ENCODE peak calls at places on chromosomes 6 and 20, in nine cellular contexts. B is sigmoid colon, N is prostate gland, C is GM23338, X is SK-N-SH, V is spleen, S is HL-60, I is H1, U is stomach. Q is an unnamed sample.

GRCh38 chr6:55046869-55047422 is 127.4 kb upstream of the HCRTR2 start:
- DNase-seq in B (no peak), N (no peak), C (peak; percentile 17), X (no peak), V (no peak), S (peak; percentile 5), I (no peak), U (no peak), Q (no peak)

GRCh38 chr6:157688960-157689599 is 134.0 kb upstream of the SNX9 start:
- DNase-seq in B (peak; percentile 42), N (no peak), C (peak; percentile 63), X (no peak), V (no peak), S (no peak), I (peak; percentile 60), U (peak; percentile 65), Q (no peak)

GRCh38 chr20:20085071-20085470 is 32.7 kb downstream of the CFAP61 start:
- DNase-seq in B (no peak), N (no peak), C (no peak), X (no peak), V (no peak), S (no peak), I (no peak), U (no peak), Q (no peak)

GRCh38 chr6:35072051-35072697 is 69.0 kb downstream of the TCP11 start:
- DNase-seq in B (no peak), N (no peak), C (no peak), X (no peak), V (peak; percentile 51), S (no peak), I (no peak), U (no peak), Q (no peak)

GRCh38 chr6:392441-393390 is 1.2 kb downstream of the IRF4 start:
- DNase-seq in B (no peak), N (no peak), C (peak; percentile 48), X (no peak), V (peak; percentile 86), S (no peak), I (peak; percentile 80), U (no peak), Q (no peak)

GRCh38 chr20:2559641-2560040 is 23.3 kb downstream of the TMC2 start:
- DNase-seq in B (no peak), N (no peak), C (no peak), X (no peak), V (no peak), S (no peak), I (no peak), U (no peak), Q (no peak)

GRCh38 chr6:33585403-33586107 is 5.5 kb upstream of the BAK1 start:
- DNase-seq in B (peak; percentile 89), N (peak; percentile 72), C (peak; percentile 87), X (peak; percentile 89), V (peak; percentile 95), S (peak; percentile 76), I (peak; percentile 96), U (peak; percentile 89), Q (no peak)

GRCh38 chr6:25175656-25176055 is 103.5 kb upstream of the CARMIL1 start:
- DNase-seq in B (no peak), N (no peak), C (no peak), X (no peak), V (no peak), S (no peak), I (no peak), U (no peak), Q (no peak)

GRCh38 chr6:72466971-72467566 is 154.8 kb upstream of the KCNQ5 start:
- DNase-seq in B (no peak), N (no peak), C (no peak), X (no peak), V (no peak), S (no peak), I (no peak), U (no peak), Q (no peak)

GRCh38 chr6:16697437-16698162 is 63.7 kb downstream of the ATXN1 start:
- DNase-seq in B (no peak), N (no peak), C (no peak), X (no peak), V (no peak), S (peak; percentile 26), I (no peak), U (no peak), Q (no peak)

GRCh38 chr20:61535091-61535490 is 283.0 kb downstream of the CDH4 start:
- DNase-seq in B (no peak), N (no peak), C (no peak), X (no peak), V (peak; percentile 54), S (no peak), I (no peak), U (no peak), Q (no peak)

GRCh38 chr20:19824861-19825260 is 66.8 kb downstream of the RIN2 start:
- DNase-seq in B (no peak), N (no peak), C (no peak), X (no peak), V (no peak), S (no peak), I (no peak), U (no peak), Q (no peak)

GRCh38 chr20:58327211-58327610 is 17.7 kb downstream of the RAB22A start:
- DNase-seq in B (peak; percentile 80), N (no peak), C (no peak), X (no peak), V (no peak), S (no peak), I (no peak), U (no peak), Q (no peak)

GRCh38 chr6:132391391-132392291 is 9.6 kb downstream of the MOXD1 start:
- DNase-seq in B (peak; percentile 88), N (no peak), C (peak; percentile 21), X (no peak), V (no peak), S (no peak), I (no peak), U (no peak), Q (no peak)

GRCh38 chr20:47276856-47277541 is 79.5 kb downstream of the ZMYND8 start:
- DNase-seq in B (peak; percentile 76), N (no peak), C (no peak), X (no peak), V (no peak), S (no peak), I (no peak), U (peak; percentile 39), Q (no peak)

GRCh38 chr20:57179265-57179664 is 87.2 kb downstream of the BMP7 start:
- DNase-seq in B (no peak), N (peak; percentile 67), C (peak; percentile 28), X (no peak), V (no peak), S (peak; percentile 15), I (no peak), U (no peak), Q (no peak)

GRCh38 chr6:15476631-15477380 is 186.0 kb downstream of the DTNBP1 start:
- DNase-seq in B (no peak), N (no peak), C (no peak), X (no peak), V (no peak), S (no peak), I (no peak), U (no peak), Q (no peak)

GRCh38 chr6:99219788-99220187 is 129.7 kb downstream of the FAXC start:
- DNase-seq in B (no peak), N (no peak), C (peak; percentile 88), X (peak; percentile 57), V (no peak), S (no peak), I (peak; percentile 73), U (peak; percentile 70), Q (no peak)

GRCh38 chr6:7907159-7907558 is 3.4 kb downstream of the TXNDC5 start:
- DNase-seq in B (no peak), N (no peak), C (no peak), X (no peak), V (no peak), S (no peak), I (no peak), U (no peak), Q (no peak)

GRCh38 chr6:140436023-140436811 is 1061.8 kb upstream of the CITED2 start:
- DNase-seq in B (no peak), N (no peak), C (peak; percentile 83), X (no peak), V (no peak), S (no peak), I (no peak), U (no peak), Q (no peak)

GRCh38 chr6:123855493-123855892 is 51.8 kb downstream of the NKAIN2 start:
- DNase-seq in B (no peak), N (no peak), C (no peak), X (no peak), V (no peak), S (no peak), I (no peak), U (no peak), Q (no peak)
- TF ChIP-seq POLR2AphosphoS5 in B (no peak), N (no peak), C (no peak), X (no peak), V (no peak), S (no peak), I (no peak), U (no peak), Q (no peak)

DNA sequence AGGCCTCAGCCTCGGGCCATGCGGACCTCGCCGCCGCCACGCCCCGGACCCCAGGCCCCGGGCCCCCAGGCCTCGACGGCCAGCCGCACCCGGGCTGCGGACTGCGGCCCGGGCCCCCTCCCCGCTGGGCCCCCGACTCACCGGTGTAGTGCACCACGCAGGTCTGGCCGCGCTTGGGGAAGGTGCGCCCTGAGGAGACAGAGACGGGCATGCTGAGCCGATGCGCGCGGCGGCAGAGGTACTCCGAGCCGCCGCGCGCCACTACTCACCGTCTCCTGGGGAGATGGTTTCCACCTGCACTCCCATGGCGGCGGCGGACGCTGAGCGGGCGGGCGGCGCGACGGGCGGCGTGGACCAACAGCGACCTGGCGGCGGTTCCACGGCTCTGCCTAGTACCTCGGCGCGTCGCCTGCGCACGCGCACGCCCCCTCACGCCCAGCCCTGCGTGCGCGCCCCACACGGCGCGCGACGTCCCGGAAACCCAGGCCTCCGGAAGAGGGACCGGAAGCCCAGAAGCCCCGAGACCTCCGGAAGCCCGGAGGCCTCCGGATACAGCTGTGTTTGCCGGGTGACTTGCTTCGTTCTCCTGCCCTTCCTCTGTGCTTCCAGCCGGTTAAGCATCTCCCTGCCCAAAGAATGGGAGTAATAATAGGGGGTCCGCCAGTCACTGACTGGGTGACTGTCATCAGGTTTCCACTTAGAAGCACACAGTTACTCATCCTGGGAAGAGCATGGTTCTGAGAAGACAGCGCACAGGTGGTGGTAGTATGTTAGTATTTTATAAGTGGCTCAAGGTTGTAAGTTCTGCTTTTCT is at the start of gene FKBP1A:
- DNase-seq in B (peak; percentile 96), N (peak; percentile 87), C (peak; percentile 86), X (peak; percentile 95), V (peak; percentile 97), S (peak; percentile 92), I (peak; percentile 85), U (peak; percentile 95), Q (peak; percentile 75)
- TF ChIP-seq POLR2AphosphoS5 in B (peak; percentile 87), N (peak; percentile 72), C (peak; percentile 67), X (peak; percentile 93), V (peak; percentile 94), S (peak; percentile 60), I (no peak), U (peak; percentile 88), Q (peak; percentile 83)

GRCh38 chr20:38147751-38148150 is 17.3 kb downstream of the TGM2 start:
- DNase-seq in B (no peak), N (no peak), C (no peak), X (no peak), V (no peak), S (no peak), I (no peak), U (no peak), Q (no peak)
- TF ChIP-seq POLR2AphosphoS5 in B (no peak), N (no peak), C (no peak), X (no peak), V (no peak), S (no peak), I (no peak), U (no peak), Q (no peak)

GRCh38 chr6:145323652-145324051 is 411.7 kb downstream of the EPM2A start:
- DNase-seq in B (no peak), N (no peak), C (no peak), X (no peak), V (no peak), S (no peak), I (no peak), U (no peak), Q (no peak)
- TF ChIP-seq POLR2AphosphoS5 in B (no peak), N (no peak), C (no peak), X (no peak), V (no peak), S (no peak), I (no peak), U (no peak), Q (no peak)

Q was measured in Panc1.